ENCODE peak calls at places on chromosomes 12 and 14, in four cellular contexts. Q is right cardiac atrium, X is lower lobe of right lung, C is cardiac muscle cell. G is an unnamed sample.

GRCh38 chr14:63878052-63878451 is 25.2 kb downstream of the SYNE2 start:
- DNase-seq in Q (no peak), X (no peak), C (no peak), G (no peak)

GRCh38 chr12:47107446-47107845 is 27.7 kb upstream of the AMIGO2 start:
- DNase-seq in Q (no peak), X (no peak), C (no peak), G (no peak)

GRCh38 chr12:113479578-113480335 is 8.1 kb upstream of the LHX5 start:
- DNase-seq in Q (no peak), X (no peak), C (peak), G (no peak)

GRCh38 chr14:44959538-44959937 is 2.2 kb downstream of the KLHL28 start:
- DNase-seq in Q (no peak), X (no peak), C (no peak), G (no peak)

GRCh38 chr14:94043756-94044475 is 17.8 kb downstream of the OTUB2 start:
- DNase-seq in Q (no peak), X (no peak), C (no peak), G (no peak)

GRCh38 chr14:50762001-50762930 is 68.7 kb downstream of the NIN start:
- DNase-seq in Q (no peak), X (no peak), C (peak), G (peak)

GRCh38 chr12:53995311-53996187 is 4.4 kb upstream of the HOXC9 start:
- DNase-seq in Q (no peak), X (no peak), C (no peak), G (no peak)

GRCh38 chr12:31246470-31246850 is 79.5 kb downstream of the SINHCAF start:
- DNase-seq in Q (no peak), X (no peak), C (peak), G (no peak)

GRCh38 chr12:103811791-103812190 is 29.2 kb downstream of the NT5DC3 start:
- DNase-seq in Q (no peak), X (no peak), C (no peak), G (no peak)

GRCh38 chr12:62776575-62776974 is 158.4 kb downstream of the PPM1H start:
- DNase-seq in Q (no peak), X (no peak), C (no peak), G (no peak)

GRCh38 chr12:73547421-73547820 is 990.2 kb upstream of the ATXN7L3B start:
- DNase-seq in Q (no peak), X (no peak), C (no peak), G (no peak)

GRCh38 chr14:71060274-71060673 is 153.0 kb downstream of the PCNX1 start:
- DNase-seq in Q (no peak), X (no peak), C (no peak), G (no peak)

GRCh38 chr12:42143401-42144173 is 1.1 kb downstream of the GXYLT1 start:
- DNase-seq in Q (no peak), X (no peak), C (peak), G (no peak)

GRCh38 chr12:54475542-54475941 is 2.1 kb upstream of the GTSF1 start:
- DNase-seq in Q (no peak), X (no peak), C (peak), G (no peak)

GRCh38 chr12:49482095-49483051 is 56.5 kb upstream of the KCNH3 start:
- DNase-seq in Q (no peak), X (no peak), C (no peak), G (no peak)

GRCh38 chr12:126191037-126191891 is 1126.0 kb downstream of the AACS start:
- DNase-seq in Q (no peak), X (no peak), C (peak), G (no peak)

GRCh38 chr12:77232045-77232444 is 166.7 kb upstream of the E2F7 start:
- DNase-seq in Q (no peak), X (no peak), C (peak), G (no peak)

GRCh38 chr12:93292731-93293566 is 84.8 kb upstream of the NUDT4 start:
- DNase-seq in Q (no peak), X (no peak), C (no peak), G (no peak)

GRCh38 chr12:70543444-70543843 is 93.8 kb downstream of the PTPRB start:
- DNase-seq in Q (no peak), X (no peak), C (peak), G (no peak)

DNA sequence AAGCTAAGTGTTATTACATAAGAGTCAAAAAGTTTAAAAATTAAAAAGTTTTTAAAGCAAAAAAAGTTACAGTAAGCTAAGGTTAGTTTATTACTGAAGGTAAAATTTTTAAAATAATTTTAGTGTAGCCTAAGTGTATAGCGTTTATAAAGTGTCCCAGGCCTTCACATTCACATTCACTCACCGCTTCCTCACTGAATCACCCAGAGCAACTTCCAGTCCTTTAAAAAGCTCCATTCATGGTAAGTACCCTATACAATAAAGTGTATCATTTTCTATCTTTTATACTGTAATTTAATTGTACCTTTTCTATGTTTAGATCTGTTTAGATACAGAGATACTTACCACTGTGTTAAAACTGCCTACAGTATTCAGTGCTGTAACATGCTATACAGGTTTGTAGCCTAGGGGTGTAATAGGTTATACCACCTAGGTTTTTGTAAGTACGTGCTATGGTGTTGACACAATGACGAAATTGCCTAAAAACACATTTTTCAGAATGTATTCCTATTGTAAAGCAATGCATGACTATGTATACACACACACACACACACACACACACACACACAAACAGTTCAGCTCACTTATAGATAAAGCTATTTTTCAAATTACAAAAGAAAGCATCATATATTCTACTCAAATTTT is 3.7 kb downstream of the CLEC14A start:
- DNase-seq in Q (no peak), X (no peak), C (peak), G (no peak)
- H3K27ac ChIP-seq in Q (no peak), X (peak), C (no peak), G (no peak)

DNA sequence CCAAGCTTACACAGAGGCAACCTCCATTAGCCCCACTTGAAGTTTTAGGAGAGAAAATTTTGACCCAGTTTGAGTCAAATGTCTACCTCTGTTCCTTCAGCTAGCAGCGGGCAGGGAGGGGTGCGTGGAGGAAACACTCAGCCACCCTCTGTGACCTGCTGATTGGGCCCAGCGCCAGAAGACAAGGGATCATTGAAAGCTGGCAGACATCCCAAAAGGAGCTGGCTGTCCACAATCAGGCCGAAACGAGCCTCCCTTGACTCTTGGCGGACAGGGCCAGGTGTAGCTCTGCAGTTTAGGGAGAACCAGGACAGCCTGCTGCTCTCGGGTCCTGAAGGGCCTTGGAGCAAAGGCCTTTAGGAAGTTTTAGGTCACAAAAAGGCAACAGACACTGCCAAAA is 41.3 kb downstream of the CD9 start:
- DNase-seq in Q (peak), X (peak), C (no peak), G (no peak)
- H3K27ac ChIP-seq in Q (peak), X (peak), C (peak), G (no peak)

DNA sequence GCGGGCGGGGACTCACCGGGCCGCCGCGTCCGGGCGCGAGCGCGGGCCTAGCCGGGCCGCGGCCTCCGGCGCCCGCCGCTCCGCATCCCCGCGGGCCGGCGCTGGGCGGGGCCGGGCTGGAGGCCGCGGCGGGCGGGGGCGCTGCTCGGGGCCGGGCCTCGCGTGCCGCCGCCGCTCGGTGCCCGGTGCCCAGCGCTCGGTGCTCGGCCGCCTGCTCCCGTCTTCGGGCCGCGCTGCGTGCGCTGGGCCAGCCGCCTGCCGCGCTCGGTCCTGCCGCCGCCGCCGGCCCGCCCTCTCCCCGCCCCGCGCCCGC is at the start of gene AKT1:
- DNase-seq in Q (no peak), X (peak), C (no peak), G (no peak)
- H3K27ac ChIP-seq in Q (peak), X (peak), C (peak), G (peak)

GRCh38 chr14:21098134-21098891 is at the start of gene ZNF219:
- DNase-seq in Q (peak), X (peak), C (peak), G (peak)
- H3K27ac ChIP-seq in Q (peak), X (peak), C (peak), G (peak)

GRCh38 chr12:52146822-52147366 is 44.9 kb downstream of the KRT80 start:
- DNase-seq in Q (no peak), X (no peak), C (no peak), G (no peak)

GRCh38 chr12:52148541-52149181 is 43.2 kb downstream of the KRT80 start:
- DNase-seq in Q (peak), X (peak), C (no peak), G (no peak)

GRCh38 chr12:52149182-52149641 is 42.6 kb downstream of the KRT80 start:
- DNase-seq in Q (no peak), X (no peak), C (no peak), G (no peak)

GRCh38 chr12:52147367-52147972 is 44.3 kb downstream of the KRT80 start:
- DNase-seq in Q (peak), X (peak), C (peak), G (no peak)

GRCh38 chr12:52147983-52148540 is 43.8 kb downstream of the KRT80 start:
- DNase-seq in Q (no peak), X (no peak), C (peak), G (no peak)
- H3K27ac ChIP-seq in Q (peak), X (peak), C (no peak), G (peak)

GRCh38 chr14:74647834-74648361 is 35.9 kb upstream of the LTBP2 start:
- DNase-seq in Q (no peak), X (no peak), C (no peak), G (no peak)
- H3K27ac ChIP-seq in Q (no peak), X (no peak), C (no peak), G (no peak)